ENCODE peak calls at places on chromosome 6, in five cellular contexts. P, J, K, Q and R are unnamed samples. For H3K36me3, the result is how much of the 10 kb centered on the place peaks cover.

GRCh38 chr6:127319686-127320085 is 23.7 kb downstream of the ECHDC1 start:
- DNase-seq in P (no peak), K (no peak), J (no peak), Q (no peak), R (no peak)

GRCh38 chr6:78629154-78629721 is 238.1 kb upstream of the IRAK1BP1 start:
- DNase-seq in P (no peak), Q (no peak), J (no peak), K (no peak), R (peak)

GRCh38 chr6:26233608-26234420 is 131.2 kb upstream of the BTN3A2 start:
- DNase-seq in Q (peak), K (no peak), P (peak), J (peak), R (no peak)

GRCh38 chr6:47853766-47854165 is 71.9 kb downstream of the OPN5 start:
- DNase-seq in P (no peak), K (no peak), J (no peak), Q (no peak), R (no peak)

GRCh38 chr6:108797951-108798671 is 50.1 kb upstream of the ARMC2 start:
- DNase-seq in P (no peak), K (no peak), Q (no peak), J (no peak), R (no peak)

GRCh38 chr6:146312606-146313005 is 231.0 kb upstream of the RAB32 start:
- DNase-seq in J (no peak), Q (no peak), P (no peak), K (no peak), R (no peak)

GRCh38 chr6:46410330-46410953 is 80.8 kb downstream of the RCAN2 start:
- DNase-seq in Q (peak), K (no peak), P (no peak), J (no peak), R (peak)

GRCh38 chr6:74187811-74188210 is 491.8 kb downstream of the CD109 start:
- DNase-seq in P (no peak), K (no peak), Q (no peak), J (no peak), R (no peak)

GRCh38 chr6:82033631-82034211 is 213.8 kb downstream of the IBTK start:
- DNase-seq in K (no peak), J (no peak), Q (no peak), P (no peak), R (no peak)

GRCh38 chr6:100283288-100283687 is 181.4 kb downstream of the SIM1 start:
- DNase-seq in Q (no peak), K (no peak), P (no peak), J (no peak), R (no peak)

GRCh38 chr6:54072708-54073313 is 38.4 kb upstream of the MLIP start:
- DNase-seq in K (no peak), J (no peak), P (no peak), Q (no peak), R (no peak)

GRCh38 chr6:157688275-157688959 is 134.6 kb upstream of the SNX9 start:
- DNase-seq in K (no peak), Q (no peak), J (no peak), P (no peak), R (no peak)
- H3K4me3 ChIP-seq in K (no peak), Q (no peak), J (no peak), P (no peak), R (no peak)

GRCh38 chr6:148533309-148534107 is 190.9 kb downstream of the SASH1 start:
- DNase-seq in J (no peak), Q (no peak), K (no peak), P (no peak), R (peak)

GRCh38 chr6:148534871-148535270 is 192.2 kb downstream of the SASH1 start:
- DNase-seq in Q (no peak), K (no peak), J (no peak), P (no peak), R (no peak)

GRCh38 chr6:148538251-148539190 is 195.9 kb downstream of the SASH1 start:
- DNase-seq in J (no peak), Q (no peak), P (no peak), K (no peak), R (no peak)

GRCh38 chr6:148532698-148533097 is 190.1 kb downstream of the SASH1 start:
- DNase-seq in P (no peak), Q (no peak), J (no peak), K (no peak), R (no peak)

DNA sequence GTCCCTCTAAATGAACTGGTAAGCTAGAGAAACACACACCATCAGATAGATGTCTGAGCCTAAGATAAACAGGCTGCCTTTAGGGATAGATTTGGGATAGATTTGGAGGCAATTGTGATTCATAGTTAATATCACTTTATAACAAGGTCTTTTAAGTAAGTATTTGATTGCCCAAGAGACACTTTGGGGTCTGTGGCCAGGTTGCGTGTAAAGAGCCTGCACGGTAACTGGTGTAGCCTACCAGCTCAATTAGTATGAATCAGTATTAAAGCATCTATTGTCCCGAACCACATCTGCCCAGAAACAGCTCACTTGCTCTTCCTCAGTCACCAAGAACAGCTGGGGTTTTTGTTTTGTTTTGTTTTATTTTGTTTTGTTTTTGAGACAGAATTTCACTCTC is 193.3 kb downstream of the SASH1 start:
- DNase-seq in J (no peak), K (no peak), Q (no peak), P (no peak), R (no peak)
- H3K36me3 ChIP-seq in J (under half), K (under half), Q (under half), P (under half), R (under half)

GRCh38 chr6:42899871-42900270 is 16.0 kb upstream of the PTCRA start:
- DNase-seq in K (no peak), P (no peak), Q (no peak), J (no peak), R (no peak)
- H3K4me3 ChIP-seq in K (no peak), P (no peak), Q (no peak), J (no peak), R (no peak)

DNA sequence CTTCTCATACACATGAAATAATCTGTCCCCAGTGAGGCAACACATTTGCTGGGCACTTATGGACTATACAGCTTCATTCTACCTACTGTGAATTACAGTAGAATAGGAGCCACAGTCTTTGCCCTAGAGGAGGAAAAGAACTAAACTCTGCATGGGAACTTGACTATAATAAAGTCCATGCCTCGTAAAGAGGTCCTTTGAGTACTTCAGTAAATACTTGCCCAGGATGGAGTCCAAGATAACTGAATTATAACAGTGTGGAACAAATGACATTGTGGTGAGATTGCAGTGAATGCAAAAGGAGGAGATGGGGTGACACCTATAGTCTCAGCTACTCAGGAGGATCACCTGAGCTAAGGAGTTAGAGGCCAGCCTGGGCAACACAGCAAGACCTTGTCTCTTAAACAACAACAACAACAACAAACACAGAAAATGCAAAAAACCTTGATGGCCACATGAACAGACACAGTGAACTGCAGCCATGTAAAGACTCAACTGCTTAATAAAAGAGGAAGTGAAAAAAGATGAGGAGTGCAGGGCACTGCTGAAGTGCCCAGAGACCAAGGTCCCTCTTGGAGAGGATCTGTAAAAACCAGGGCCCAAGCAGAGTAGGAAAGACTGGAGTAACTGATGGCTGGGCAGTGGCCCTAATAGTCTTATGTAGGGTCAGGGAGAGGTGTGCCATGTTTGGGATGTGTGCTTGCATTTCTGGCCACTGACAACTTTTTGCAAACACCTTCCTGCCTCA is 3.7 kb downstream of the MRPS18A start:
- DNase-seq in P (no peak), J (no peak), Q (no peak), K (no peak), R (no peak)
- H3K36me3 ChIP-seq in P (under half), J (under half), Q (under half), K (under half), R (under half)

GRCh38 chr6:111588366-111588765 is 17.3 kb downstream of the TRAF3IP2 start:
- DNase-seq in P (no peak), J (no peak), Q (no peak), K (no peak), R (no peak)
- H3K4me3 ChIP-seq in P (no peak), J (no peak), Q (no peak), K (no peak), R (no peak)

DNA sequence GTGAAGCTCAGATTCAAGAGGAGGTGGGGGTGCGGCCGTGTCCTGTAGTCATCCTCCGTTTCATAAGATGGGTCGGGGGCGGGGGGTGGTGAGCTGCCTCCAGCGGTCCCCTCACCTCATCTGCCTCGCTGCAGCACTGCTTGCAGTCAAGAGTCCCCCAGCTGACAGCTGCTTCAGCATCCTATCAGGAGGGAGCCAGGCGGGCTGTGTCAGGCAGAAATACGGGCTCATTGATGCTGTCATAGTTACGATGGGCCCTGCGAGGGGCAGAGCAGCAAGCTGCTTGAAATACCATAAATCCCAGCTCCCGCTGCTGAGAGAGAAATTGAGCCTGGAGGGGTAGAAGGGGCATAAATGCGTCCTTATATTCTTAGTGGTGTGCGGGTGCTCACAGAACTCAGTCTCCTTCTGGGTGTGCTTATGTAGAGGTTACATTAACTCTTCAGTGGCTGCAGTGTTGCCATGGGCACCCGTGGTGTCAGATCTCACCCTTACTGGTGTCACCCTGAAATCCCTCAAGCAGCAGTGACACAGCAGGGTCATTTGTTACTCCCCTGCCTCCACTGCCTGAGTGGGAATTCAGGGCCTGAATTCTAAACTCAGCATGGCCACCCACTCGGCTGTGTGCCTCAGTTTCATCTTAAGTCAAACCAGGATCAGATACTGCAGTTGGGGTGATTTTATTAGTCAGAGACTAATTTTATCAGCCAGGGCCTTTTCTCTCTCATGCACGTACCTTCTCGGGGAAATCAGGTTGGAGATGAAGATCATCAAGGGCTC is 21.8 kb downstream of the CCDC167 start:
- DNase-seq in J (no peak), Q (no peak), K (no peak), P (no peak), R (no peak)
- H3K36me3 ChIP-seq in J (half or more), Q (under half), K (under half), P (half or more), R (under half)

GRCh38 chr6:17863971-17864754 is 123.3 kb downstream of the KIF13A start:
- DNase-seq in Q (peak), J (no peak), K (no peak), P (no peak), R (no peak)
- H3K4me3 ChIP-seq in Q (no peak), J (no peak), K (no peak), P (no peak), R (no peak)

DNA sequence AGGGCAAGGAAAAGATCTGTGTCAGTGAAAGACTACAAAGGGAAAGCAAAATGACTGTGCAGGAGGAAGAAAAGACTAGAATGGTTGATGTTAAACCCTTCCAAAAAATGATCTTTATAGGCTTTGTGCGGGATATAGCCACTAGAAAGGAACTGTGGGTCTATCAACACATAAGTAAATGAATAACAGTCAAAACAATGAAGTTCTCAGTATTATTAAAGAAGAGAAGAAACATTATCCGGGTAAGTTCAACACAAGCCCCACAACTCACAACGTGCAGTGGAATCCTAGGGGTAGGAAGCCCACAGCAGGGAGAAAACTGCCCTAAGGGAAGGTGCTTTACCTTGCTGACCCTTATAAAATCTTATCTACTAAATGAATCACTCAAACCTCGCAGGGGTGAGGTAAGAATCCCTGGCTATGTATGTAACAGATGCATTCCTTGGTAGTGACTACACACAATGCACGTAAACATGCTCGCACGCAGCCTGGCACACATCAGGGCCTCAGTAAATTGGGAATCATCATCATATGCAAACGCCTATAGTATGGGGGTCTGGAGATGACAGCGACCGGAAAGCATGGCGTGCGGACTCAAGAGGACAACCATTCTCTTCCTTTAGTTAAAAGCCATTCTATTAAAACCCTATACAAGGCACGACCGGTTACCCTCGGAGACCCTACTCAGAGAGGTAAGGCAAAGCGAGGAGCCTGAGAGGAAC is 11.3 kb downstream of the TFAP2A start:
- DNase-seq in J (no peak), K (no peak), Q (no peak), P (no peak), R (no peak)
- H3K36me3 ChIP-seq in J (under half), K (under half), Q (under half), P (under half), R (under half)

GRCh38 chr6:167691566-167692312 is 135.0 kb upstream of the AFDN start:
- DNase-seq in P (no peak), J (no peak), K (no peak), Q (no peak), R (peak)

GRCh38 chr6:167689278-167689677 is 137.4 kb upstream of the AFDN start:
- DNase-seq in K (no peak), P (no peak), Q (no peak), J (no peak), R (peak)

GRCh38 chr6:167687035-167687720 is 139.5 kb upstream of the AFDN start:
- DNase-seq in P (no peak), J (no peak), Q (no peak), K (no peak), R (peak)

GRCh38 chr6:167688123-167688522 is 138.6 kb upstream of the AFDN start:
- DNase-seq in P (no peak), J (no peak), K (no peak), Q (no peak), R (peak)

GRCh38 chr6:167689751-167690150 is 137.0 kb upstream of the AFDN start:
- DNase-seq in K (no peak), Q (no peak), J (no peak), P (no peak), R (no peak)
- H3K4me3 ChIP-seq in K (no peak), Q (no peak), J (no peak), P (no peak), R (no peak)